ENCODE peak calls at places on chromosomes 5 and 9, in four cellular contexts. V is kidney, O is left lung, U is SHP77 treated with DMSO at 0.1 percent for 48 hours. I is an unnamed sample.

GRCh38 chr5:53994148-53994547 is 316.2 kb downstream of the ARL15 start:
- DNase-seq in V (no peak), O (no peak), U (no peak), I (no peak)

GRCh38 chr9:34575775-34576592 is 13.5 kb downstream of the CNTFR start:
- DNase-seq in O (no peak), V (peak), U (no peak), I (no peak)

GRCh38 chr5:93092349-93093105 is 488.5 kb downstream of the NR2F1-AS1 start:
- DNase-seq in V (no peak), U (no peak), O (no peak), I (no peak)

GRCh38 chr9:115517335-115518075 is 399.5 kb upstream of the TNC start:
- DNase-seq in O (no peak), U (no peak), V (no peak), I (no peak)

GRCh38 chr5:156411131-156411727 is 84.3 kb downstream of the SGCD start:
- DNase-seq in O (no peak), V (no peak), U (no peak), I (no peak)

GRCh38 chr5:73419414-73420390 is 28.9 kb downstream of the FOXD1 start:
- DNase-seq in V (peak), O (no peak), U (no peak), I (no peak)

GRCh38 chr9:6681957-6682501 is 36.5 kb upstream of the GLDC start:
- DNase-seq in V (no peak), O (no peak), U (no peak), I (no peak)

GRCh38 chr5:166639151-166639550 is 1652.3 kb upstream of the WWC1 start:
- DNase-seq in U (no peak), O (no peak), V (no peak), I (no peak)

GRCh38 chr9:114417511-114417910 is 29.7 kb upstream of the AKNA start:
- DNase-seq in U (no peak), O (no peak), V (no peak), I (no peak)

GRCh38 chr5:113505181-113505580 is 8.3 kb upstream of the YTHDC2 start:
- DNase-seq in U (no peak), O (no peak), V (no peak), I (no peak)

GRCh38 chr9:136544549-136545064 is 1.2 kb downstream of the NOTCH1 start:
- DNase-seq in U (no peak), V (no peak), O (peak), I (no peak)

GRCh38 chr9:122051401-122052346 is 41.4 kb downstream of the TTLL11 start:
- DNase-seq in V (no peak), U (no peak), O (no peak), I (no peak)

GRCh38 chr5:72555871-72556270 is 48.7 kb upstream of the ZNF366 start:
- DNase-seq in O (no peak), U (no peak), V (no peak), I (no peak)

GRCh38 chr9:88310310-88310980 is 77.8 kb upstream of the SPIN1 start:
- DNase-seq in O (no peak), V (no peak), U (no peak), I (no peak)

GRCh38 chr9:2242778-2243395 is 227.7 kb downstream of the SMARCA2 start:
- DNase-seq in V (no peak), U (peak), O (no peak), I (no peak)

GRCh38 chr5:124948062-124948753 is 201.8 kb upstream of the ZNF608 start:
- DNase-seq in O (no peak), U (no peak), V (no peak), I (no peak)

GRCh38 chr5:134568761-134569725 is 43.6 kb downstream of the JADE2 start:
- DNase-seq in U (no peak), O (peak), V (peak), I (no peak)

GRCh38 chr9:23587433-23587832 is 238.6 kb downstream of the ELAVL2 start:
- DNase-seq in U (no peak), O (no peak), V (peak), I (no peak)

GRCh38 chr9:88751781-88752180 is 216.8 kb downstream of the NXNL2 start:
- DNase-seq in U (no peak), O (no peak), V (peak), I (no peak)

GRCh38 chr9:114315723-114316363 is 7.1 kb upstream of the ORM1 start:
- DNase-seq in O (no peak), U (no peak), V (peak), I (peak)

GRCh38 chr9:112443200-112443599 is 43.4 kb upstream of the KIAA1958 start:
- DNase-seq in O (no peak), U (no peak), V (no peak), I (no peak)

GRCh38 chr5:176183321-176184074 is 54.7 kb upstream of the SIMC1 start:
- DNase-seq in U (peak), V (no peak), O (no peak), I (no peak)

GRCh38 chr9:83034026-83034425 is 28.9 kb downstream of the RASEF start:
- DNase-seq in U (no peak), V (no peak), O (no peak), I (no peak)

GRCh38 chr9:113184509-113184908 is 33.7 kb downstream of the SLC31A2 start:
- DNase-seq in O (no peak), U (no peak), V (no peak), I (no peak)

GRCh38 chr5:131217791-131218190 is 46.1 kb upstream of the CDC42SE2 start:
- DNase-seq in V (no peak), O (no peak), U (no peak), I (no peak)